ENCODE peak calls at places on chromosome 1, in eight cellular contexts. One of them, this sample, is unnamed. For H3K9me3, the result is how much of the 10 kb centered on the place peaks cover.

GRCh38 chr1:242569867-242570266 is 45.4 kb upstream of the PLD5 start:
- ATAC-seq in CD8-positive, alpha-beta T cell: no peak
- ATAC-seq in Panc1: no peak
- ATAC-seq in lower lobe of right lung: no peak
- ATAC-seq in upper lobe of left lung: no peak
- ATAC-seq in mucosa of descending colon: no peak
- ATAC-seq in body of pancreas: no peak
- ATAC-seq in gastrocnemius medialis: no peak
- ATAC-seq in this sample: no peak

GRCh38 chr1:203537806-203538464 is 44.0 kb downstream of the OPTC start:
- ATAC-seq in CD8-positive, alpha-beta T cell: no peak
- ATAC-seq in Panc1: peak
- ATAC-seq in lower lobe of right lung: peak
- ATAC-seq in upper lobe of left lung: peak
- ATAC-seq in mucosa of descending colon: peak
- ATAC-seq in body of pancreas: peak
- ATAC-seq in gastrocnemius medialis: no peak
- ATAC-seq in this sample: no peak

GRCh38 chr1:53552981-53553733 is 94.0 kb downstream of the DMRTB1 start:
- ATAC-seq in CD8-positive, alpha-beta T cell: no peak
- ATAC-seq in Panc1: no peak
- ATAC-seq in lower lobe of right lung: no peak
- ATAC-seq in upper lobe of left lung: no peak
- ATAC-seq in mucosa of descending colon: no peak
- ATAC-seq in body of pancreas: no peak
- ATAC-seq in gastrocnemius medialis: no peak
- ATAC-seq in this sample: no peak

GRCh38 chr1:68141079-68141800 is 90.8 kb upstream of the DIRAS3 start:
- ATAC-seq in CD8-positive, alpha-beta T cell: no peak
- ATAC-seq in Panc1: no peak
- ATAC-seq in lower lobe of right lung: peak
- ATAC-seq in upper lobe of left lung: peak
- ATAC-seq in mucosa of descending colon: no peak
- ATAC-seq in body of pancreas: peak
- ATAC-seq in gastrocnemius medialis: peak
- ATAC-seq in this sample: peak

GRCh38 chr1:61125263-61125662 is 42.9 kb downstream of the NFIA start:
- ATAC-seq in CD8-positive, alpha-beta T cell: no peak
- ATAC-seq in Panc1: no peak
- ATAC-seq in lower lobe of right lung: no peak
- ATAC-seq in upper lobe of left lung: no peak
- ATAC-seq in mucosa of descending colon: no peak
- ATAC-seq in body of pancreas: no peak
- ATAC-seq in gastrocnemius medialis: peak
- ATAC-seq in this sample: no peak

GRCh38 chr1:234509457-234510328 is 30.7 kb upstream of the TARBP1 start:
- ATAC-seq in CD8-positive, alpha-beta T cell: no peak
- ATAC-seq in Panc1: peak
- ATAC-seq in lower lobe of right lung: no peak
- ATAC-seq in upper lobe of left lung: no peak
- ATAC-seq in mucosa of descending colon: no peak
- ATAC-seq in body of pancreas: peak
- ATAC-seq in gastrocnemius medialis: no peak
- ATAC-seq in this sample: no peak

GRCh38 chr1:209363112-209363511 is 220.4 kb upstream of the CAMK1G start:
- ATAC-seq in CD8-positive, alpha-beta T cell: no peak
- ATAC-seq in Panc1: no peak
- ATAC-seq in lower lobe of right lung: no peak
- ATAC-seq in upper lobe of left lung: no peak
- ATAC-seq in mucosa of descending colon: peak
- ATAC-seq in body of pancreas: no peak
- ATAC-seq in gastrocnemius medialis: no peak
- ATAC-seq in this sample: no peak

GRCh38 chr1:77143529-77144121 is 75.6 kb downstream of the PIGK start:
- ATAC-seq in CD8-positive, alpha-beta T cell: no peak
- ATAC-seq in Panc1: no peak
- ATAC-seq in lower lobe of right lung: no peak
- ATAC-seq in upper lobe of left lung: no peak
- ATAC-seq in mucosa of descending colon: no peak
- ATAC-seq in body of pancreas: no peak
- ATAC-seq in gastrocnemius medialis: no peak
- ATAC-seq in this sample: no peak

GRCh38 chr1:179077396-179077795 is 4.5 kb upstream of the TOR3A start:
- ATAC-seq in CD8-positive, alpha-beta T cell: no peak
- ATAC-seq in Panc1: no peak
- ATAC-seq in lower lobe of right lung: no peak
- ATAC-seq in upper lobe of left lung: no peak
- ATAC-seq in mucosa of descending colon: no peak
- ATAC-seq in body of pancreas: no peak
- ATAC-seq in gastrocnemius medialis: no peak
- ATAC-seq in this sample: no peak

GRCh38 chr1:226921504-226921903 is 18.6 kb upstream of the COQ8A start:
- ATAC-seq in CD8-positive, alpha-beta T cell: no peak
- ATAC-seq in Panc1: no peak
- ATAC-seq in lower lobe of right lung: no peak
- ATAC-seq in upper lobe of left lung: no peak
- ATAC-seq in mucosa of descending colon: no peak
- ATAC-seq in body of pancreas: no peak
- ATAC-seq in gastrocnemius medialis: peak
- ATAC-seq in this sample: no peak

GRCh38 chr1:156129687-156130577 is 15.4 kb downstream of the LMNA start:
- ATAC-seq in CD8-positive, alpha-beta T cell: peak
- ATAC-seq in Panc1: peak
- ATAC-seq in lower lobe of right lung: peak
- ATAC-seq in upper lobe of left lung: peak
- ATAC-seq in mucosa of descending colon: peak
- ATAC-seq in body of pancreas: peak
- ATAC-seq in gastrocnemius medialis: peak
- ATAC-seq in this sample: peak

GRCh38 chr1:164651378-164651951 is 92.5 kb downstream of the PBX1 start:
- ATAC-seq in CD8-positive, alpha-beta T cell: no peak
- ATAC-seq in Panc1: no peak
- ATAC-seq in lower lobe of right lung: no peak
- ATAC-seq in upper lobe of left lung: no peak
- ATAC-seq in mucosa of descending colon: peak
- ATAC-seq in body of pancreas: peak
- ATAC-seq in gastrocnemius medialis: peak
- ATAC-seq in this sample: peak

DNA sequence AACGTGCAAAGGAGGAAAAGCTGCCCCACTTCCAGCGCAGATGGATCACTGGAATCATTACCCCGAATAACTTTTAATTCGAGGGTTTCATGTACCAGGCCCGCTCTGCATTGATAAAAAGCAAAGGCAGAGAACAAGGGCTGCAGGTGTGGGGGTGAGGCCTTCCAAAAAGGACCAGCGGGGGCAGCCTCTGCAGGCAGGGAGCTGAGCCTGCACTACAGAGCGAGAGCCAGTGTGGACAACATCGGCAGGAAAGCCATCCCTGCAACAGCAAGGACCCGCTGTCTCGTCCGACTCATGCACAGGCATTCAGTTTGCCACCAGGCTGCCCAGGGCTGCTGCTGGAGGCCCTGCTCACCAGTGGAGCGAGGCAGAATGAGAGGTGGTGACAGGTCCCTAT is 27.1 kb upstream of the AJAP1 start:
- ATAC-seq in CD8-positive, alpha-beta T cell: no peak
- ATAC-seq in Panc1: peak
- ATAC-seq in lower lobe of right lung: no peak
- ATAC-seq in upper lobe of left lung: no peak
- ATAC-seq in mucosa of descending colon: no peak
- ATAC-seq in body of pancreas: no peak
- ATAC-seq in gastrocnemius medialis: no peak
- ATAC-seq in this sample: no peak
- H3K9me3 ChIP-seq in CD8-positive, alpha-beta T cell: under half
- H3K9me3 ChIP-seq in Panc1: under half
- H3K9me3 ChIP-seq in lower lobe of right lung: under half
- H3K9me3 ChIP-seq in upper lobe of left lung: under half
- H3K9me3 ChIP-seq in mucosa of descending colon: under half
- H3K9me3 ChIP-seq in body of pancreas: under half
- H3K9me3 ChIP-seq in gastrocnemius medialis: under half
- H3K9me3 ChIP-seq in this sample: under half

DNA sequence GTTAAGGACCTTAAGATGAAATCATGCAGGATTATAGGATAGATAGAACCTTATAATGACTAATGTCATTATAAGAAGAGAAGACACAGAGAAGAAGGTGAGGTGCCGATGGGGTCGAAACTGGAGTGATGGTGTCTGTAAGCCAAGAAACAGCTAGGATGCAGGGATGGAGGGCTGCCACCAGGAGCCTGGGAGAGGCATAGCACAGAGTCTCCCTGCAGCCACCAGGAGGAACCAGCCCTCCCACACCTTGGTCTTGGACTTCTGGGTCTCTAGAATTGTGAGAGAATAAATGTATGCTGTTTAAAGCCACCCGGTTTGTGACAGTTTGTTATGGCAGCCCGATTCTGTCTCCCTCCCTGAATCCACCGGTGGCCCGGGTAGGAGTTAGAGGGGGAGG is 337.2 kb upstream of the AJAP1 start:
- ATAC-seq in CD8-positive, alpha-beta T cell: no peak
- ATAC-seq in Panc1: no peak
- ATAC-seq in lower lobe of right lung: no peak
- ATAC-seq in upper lobe of left lung: no peak
- ATAC-seq in mucosa of descending colon: no peak
- ATAC-seq in body of pancreas: no peak
- ATAC-seq in gastrocnemius medialis: no peak
- ATAC-seq in this sample: no peak
- H3K9me3 ChIP-seq in CD8-positive, alpha-beta T cell: under half
- H3K9me3 ChIP-seq in Panc1: under half
- H3K9me3 ChIP-seq in lower lobe of right lung: under half
- H3K9me3 ChIP-seq in upper lobe of left lung: under half
- H3K9me3 ChIP-seq in mucosa of descending colon: under half
- H3K9me3 ChIP-seq in body of pancreas: under half
- H3K9me3 ChIP-seq in gastrocnemius medialis: under half
- H3K9me3 ChIP-seq in this sample: under half

GRCh38 chr1:248361111-248361715 is at the start of gene OR2T4:
- ATAC-seq in CD8-positive, alpha-beta T cell: no peak
- ATAC-seq in Panc1: no peak
- ATAC-seq in lower lobe of right lung: no peak
- ATAC-seq in upper lobe of left lung: no peak
- ATAC-seq in mucosa of descending colon: no peak
- ATAC-seq in body of pancreas: no peak
- ATAC-seq in gastrocnemius medialis: no peak
- ATAC-seq in this sample: no peak
- H3K9me3 ChIP-seq in CD8-positive, alpha-beta T cell: under half
- H3K9me3 ChIP-seq in Panc1: under half
- H3K9me3 ChIP-seq in lower lobe of right lung: under half
- H3K9me3 ChIP-seq in upper lobe of left lung: under half
- H3K9me3 ChIP-seq in mucosa of descending colon: under half
- H3K9me3 ChIP-seq in body of pancreas: under half
- H3K9me3 ChIP-seq in gastrocnemius medialis: under half
- H3K9me3 ChIP-seq in this sample: under half

DNA sequence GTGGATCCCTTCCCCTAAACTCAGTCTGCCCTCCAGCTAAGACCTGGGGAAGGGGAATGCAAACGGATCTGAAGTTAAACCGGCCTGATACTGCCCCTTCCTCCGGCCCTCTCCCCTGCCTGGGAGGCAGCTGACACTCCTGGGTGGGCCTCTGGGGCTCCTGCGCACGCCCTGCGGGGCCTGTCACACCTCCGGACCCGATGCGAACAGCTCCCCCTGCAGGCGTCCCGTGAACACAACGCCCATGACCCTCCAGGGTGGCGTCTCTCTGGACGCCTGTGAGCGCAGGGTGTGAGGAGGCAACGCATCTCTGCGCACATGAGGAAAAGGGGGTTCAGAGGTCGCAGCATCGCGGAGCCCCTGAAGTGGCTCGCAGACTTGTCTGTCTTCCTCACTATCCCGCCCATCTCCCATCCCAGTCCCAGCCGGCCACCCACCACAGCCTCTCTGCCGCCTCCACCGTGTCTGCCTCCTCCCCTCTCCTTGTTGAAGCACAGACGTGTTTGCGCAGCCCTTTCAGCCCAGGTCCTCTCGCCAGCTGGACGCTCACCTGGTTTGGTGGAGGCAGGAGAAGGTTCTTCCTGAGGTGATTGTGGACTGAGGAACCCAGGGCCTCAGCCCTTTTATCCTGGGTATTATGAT is 421 bp upstream of the LCE3A start:
- ATAC-seq in CD8-positive, alpha-beta T cell: no peak
- ATAC-seq in Panc1: peak
- ATAC-seq in lower lobe of right lung: peak
- ATAC-seq in upper lobe of left lung: peak
- ATAC-seq in mucosa of descending colon: peak
- ATAC-seq in body of pancreas: no peak
- ATAC-seq in gastrocnemius medialis: no peak
- ATAC-seq in this sample: no peak
- H3K9me3 ChIP-seq in CD8-positive, alpha-beta T cell: under half
- H3K9me3 ChIP-seq in Panc1: under half
- H3K9me3 ChIP-seq in lower lobe of right lung: under half
- H3K9me3 ChIP-seq in upper lobe of left lung: under half
- H3K9me3 ChIP-seq in mucosa of descending colon: under half
- H3K9me3 ChIP-seq in body of pancreas: under half
- H3K9me3 ChIP-seq in gastrocnemius medialis: under half
- H3K9me3 ChIP-seq in this sample: under half

GRCh38 chr1:49622877-49623276 is 400.9 kb downstream of the AGBL4 start:
- ATAC-seq in CD8-positive, alpha-beta T cell: no peak
- ATAC-seq in Panc1: no peak
- ATAC-seq in lower lobe of right lung: no peak
- ATAC-seq in upper lobe of left lung: no peak
- ATAC-seq in mucosa of descending colon: no peak
- ATAC-seq in body of pancreas: no peak
- ATAC-seq in gastrocnemius medialis: no peak
- ATAC-seq in this sample: no peak

GRCh38 chr1:49630156-49630555 is 393.6 kb downstream of the AGBL4 start:
- ATAC-seq in CD8-positive, alpha-beta T cell: no peak
- ATAC-seq in Panc1: no peak
- ATAC-seq in lower lobe of right lung: no peak
- ATAC-seq in upper lobe of left lung: no peak
- ATAC-seq in mucosa of descending colon: no peak
- ATAC-seq in body of pancreas: no peak
- ATAC-seq in gastrocnemius medialis: no peak
- ATAC-seq in this sample: no peak

GRCh38 chr1:49626474-49626873 is 397.3 kb downstream of the AGBL4 start:
- ATAC-seq in CD8-positive, alpha-beta T cell: no peak
- ATAC-seq in Panc1: no peak
- ATAC-seq in lower lobe of right lung: no peak
- ATAC-seq in upper lobe of left lung: no peak
- ATAC-seq in mucosa of descending colon: no peak
- ATAC-seq in body of pancreas: no peak
- ATAC-seq in gastrocnemius medialis: no peak
- ATAC-seq in this sample: no peak

DNA sequence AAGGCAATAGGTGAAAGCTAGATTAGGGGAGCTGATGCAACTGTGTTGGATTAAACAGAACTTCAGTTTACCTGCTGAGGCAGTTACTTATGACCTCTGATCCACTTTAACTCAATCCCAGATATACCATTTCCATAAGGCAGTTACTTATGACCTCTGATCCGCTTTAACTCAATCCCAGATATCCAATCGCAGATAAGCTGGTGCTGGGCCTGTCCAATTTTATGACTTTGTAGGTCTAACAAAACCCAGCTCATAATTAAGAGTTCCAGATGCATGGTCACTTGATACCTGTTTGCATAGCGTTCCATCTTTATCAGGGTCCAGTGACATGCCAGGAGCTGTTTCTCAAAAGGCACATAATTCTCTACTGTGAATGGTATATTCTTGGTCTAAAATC is 396.0 kb downstream of the AGBL4 start:
- ATAC-seq in CD8-positive, alpha-beta T cell: no peak
- ATAC-seq in Panc1: no peak
- ATAC-seq in lower lobe of right lung: no peak
- ATAC-seq in upper lobe of left lung: no peak
- ATAC-seq in mucosa of descending colon: no peak
- ATAC-seq in body of pancreas: no peak
- ATAC-seq in gastrocnemius medialis: no peak
- ATAC-seq in this sample: no peak
- H3K9me3 ChIP-seq in CD8-positive, alpha-beta T cell: under half
- H3K9me3 ChIP-seq in Panc1: under half
- H3K9me3 ChIP-seq in lower lobe of right lung: under half
- H3K9me3 ChIP-seq in upper lobe of left lung: under half
- H3K9me3 ChIP-seq in mucosa of descending colon: under half
- H3K9me3 ChIP-seq in body of pancreas: under half
- H3K9me3 ChIP-seq in gastrocnemius medialis: under half
- H3K9me3 ChIP-seq in this sample: under half

This sample was measured in gastroesophageal sphincter.